ENCODE peak calls at places on chromosomes 3 and 15, in four cellular contexts. Y is transverse colon, W is sigmoid colon, B is stomach. R is an unnamed sample.

GRCh38 chr3:31054032-31054431 is 159.6 kb upstream of the GADL1 start:
- DNase-seq in W (no peak), Y (no peak), B (no peak), R (no peak)

GRCh38 chr3:377158-377561 is 180.6 kb downstream of the CHL1 start:
- DNase-seq in Y (no peak), B (no peak), W (no peak), R (no peak)

GRCh38 chr15:83283813-83284562 is 476 bp downstream of the BNC1 start:
- DNase-seq in Y (no peak), B (no peak), W (no peak), R (no peak)

GRCh38 chr15:29334544-29334943 is 64.9 kb upstream of the NSMCE3 start:
- DNase-seq in Y (no peak), W (no peak), B (no peak), R (no peak)

GRCh38 chr3:149170672-149171071 is 41.2 kb downstream of the HPS3 start:
- DNase-seq in B (no peak), W (no peak), Y (no peak), R (no peak)

GRCh38 chr15:92902723-92903587 is 2.8 kb downstream of the CHD2 start:
- DNase-seq in Y (no peak), B (no peak), W (no peak), R (no peak)

GRCh38 chr3:8443829-8444791 is 57.5 kb upstream of the LMCD1 start:
- DNase-seq in B (peak; percentile 94), Y (peak; percentile 88), W (peak; percentile 86), R (peak; percentile 91)

GRCh38 chr15:57611938-57612337 is 20.2 kb downstream of the MYZAP start:
- DNase-seq in W (peak; percentile 77), Y (peak; percentile 74), B (peak; percentile 82), R (no peak)

GRCh38 chr3:98980915-98981596 is 79.6 kb upstream of the DCBLD2 start:
- DNase-seq in Y (no peak), W (no peak), B (no peak), R (no peak)

GRCh38 chr15:95284933-95285401 is 1045.5 kb upstream of the NR2F2 start:
- DNase-seq in B (no peak), W (no peak), Y (no peak), R (no peak)

GRCh38 chr3:182905623-182906022 is 74.7 kb downstream of the DCUN1D1 start:
- DNase-seq in W (no peak), B (no peak), Y (no peak), R (no peak)

GRCh38 chr3:23950303-23950702 is 5.2 kb downstream of the NR1D2 start:
- DNase-seq in W (no peak), B (no peak), Y (no peak), R (no peak)

GRCh38 chr3:28553175-28553574 is 204.6 kb upstream of the AZI2 start:
- DNase-seq in Y (no peak), W (no peak), B (no peak), R (no peak)
- TF ChIP-seq POLR2AphosphoS5 in Y (no peak), W (no peak), B (no peak), R (no peak)

GRCh38 chr15:73371812-73372211 is 3.1 kb upstream of the HCN4 start:
- DNase-seq in B (no peak), W (no peak), Y (no peak), R (no peak)
- H3K27me3 ChIP-seq in B (peaks cover 9% of the 10 kb centered on the region), W (peaks cover 51% of the 10 kb centered on the region), Y (peaks cover 73% of the 10 kb centered on the region), R (peaks cover 87% of the 10 kb centered on the region)

DNA sequence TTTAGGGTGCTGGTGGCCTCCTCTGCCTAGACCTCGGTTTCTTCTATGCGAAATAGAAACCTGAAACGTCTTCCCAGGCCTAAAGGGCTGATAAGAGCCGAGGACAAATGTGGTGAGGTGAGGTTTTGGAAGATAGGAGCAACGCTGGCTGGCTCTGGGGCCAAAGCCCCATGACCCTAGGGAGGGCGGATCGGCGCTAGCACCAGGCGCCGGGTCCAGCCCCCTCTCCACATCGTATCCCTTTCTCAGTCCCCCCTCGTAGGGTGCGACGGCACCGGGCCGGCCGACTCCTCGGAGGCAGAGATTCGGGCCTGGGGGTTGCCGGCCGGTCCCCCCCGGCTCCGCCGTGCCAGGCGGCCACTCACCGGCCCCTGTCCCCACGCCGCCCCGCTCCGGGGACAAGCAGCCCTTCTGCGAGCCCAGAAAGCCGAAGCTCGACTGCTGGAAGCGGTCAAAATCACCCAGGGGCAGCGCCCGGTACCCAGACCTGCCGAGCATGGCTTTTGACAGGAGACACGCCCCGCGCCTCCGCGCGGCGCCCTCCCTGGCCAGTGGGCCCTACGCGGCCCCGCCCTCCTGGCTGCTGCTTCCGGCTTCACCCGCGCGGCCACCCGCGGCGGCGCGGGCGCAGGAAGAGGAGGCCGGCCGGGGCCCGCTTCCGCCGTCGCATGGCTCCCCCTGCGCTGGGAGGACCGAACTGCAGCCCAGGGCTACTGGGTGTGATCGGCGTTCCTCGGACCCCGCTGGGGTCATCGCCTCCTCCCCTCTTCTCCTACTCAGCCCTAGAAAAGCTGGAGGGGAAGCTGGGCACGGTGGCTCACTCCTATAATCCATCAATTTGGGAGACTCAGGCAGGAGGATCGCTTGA is at the start of gene STOML1:
- DNase-seq in Y (peak; percentile 95), W (peak; percentile 94), B (peak; percentile 94), R (peak; percentile 93)
- TF ChIP-seq POLR2A in Y (peak; percentile 65), W (peak; percentile 31), B (no peak), R (no peak)

GRCh38 chr15:59170998-59171397 is 35.6 kb upstream of the LDHAL6B start:
- DNase-seq in W (no peak), B (no peak), Y (no peak), R (peak; percentile 42)

GRCh38 chr15:59172289-59172901 is 34.2 kb upstream of the LDHAL6B start:
- DNase-seq in B (no peak), W (no peak), Y (no peak), R (peak; percentile 13)

GRCh38 chr15:59169337-59169736 is 37.3 kb upstream of the LDHAL6B start:
- DNase-seq in W (no peak), B (no peak), Y (no peak), R (no peak)

GRCh38 chr15:59168536-59168935 is 38.1 kb upstream of the LDHAL6B start:
- DNase-seq in B (no peak), Y (no peak), W (no peak), R (no peak)

GRCh38 chr15:59170295-59170881 is 36.3 kb upstream of the LDHAL6B start:
- DNase-seq in Y (peak; percentile 37), W (no peak), B (peak; percentile 91), R (peak; percentile 85)
- TF ChIP-seq POLR2AphosphoS5 in Y (no peak), W (no peak), B (no peak), R (peak; percentile 40)